ENCODE peak calls at places on chromosomes 3 and 15, in nine cellular contexts. E, Q, L, X, P, J, W, A and H are unnamed samples.
A peak's percentile ranks its signal among the peaks of the same experiment; 100 is the strongest.

GRCh38 chr3:150763841-150764483 is 993 bp upstream of the SIAH2 start:
- DNase-seq in E (peak; percentile 86), Q (peak; percentile 85), L (peak; percentile 60), X (peak; percentile 75), P (peak; percentile 69), J (peak; percentile 80), W (no peak), A (peak; percentile 61), H (peak; percentile 77)

GRCh38 chr3:171049831-171050444 is 23.4 kb upstream of the SLC2A2 start:
- DNase-seq in E (peak; percentile 67), Q (peak; percentile 90), L (peak; percentile 16), X (peak; percentile 81), P (peak; percentile 23), J (no peak), W (peak; percentile 49), A (peak; percentile 90), H (peak; percentile 31)

GRCh38 chr15:65856821-65857455 is 12.4 kb upstream of the RAB11A start:
- DNase-seq in E (peak; percentile 82), Q (peak; percentile 86), L (peak; percentile 61), X (peak; percentile 74), P (peak; percentile 47), J (peak; percentile 68), W (peak; percentile 77), A (peak; percentile 89), H (peak; percentile 86)

GRCh38 chr15:25501828-25502446 is 63.1 kb upstream of the UBE3A start:
- DNase-seq in E (no peak), Q (peak; percentile 68), L (peak; percentile 12), X (peak; percentile 83), P (no peak), J (no peak), W (no peak), A (peak; percentile 82), H (no peak)

GRCh38 chr3:33426630-33427341 is 13.4 kb downstream of the UBP1 start:
- DNase-seq in E (no peak), Q (peak; percentile 52), L (no peak), X (no peak), P (no peak), J (no peak), W (no peak), A (no peak), H (peak; percentile 80)

GRCh38 chr3:59535791-59536221 is 486.0 kb upstream of the CFAP20DC start:
- DNase-seq in E (no peak), Q (no peak), L (no peak), X (no peak), P (no peak), J (no peak), W (no peak), A (no peak), H (no peak)

GRCh38 chr3:54527953-54528352 is 399.9 kb downstream of the LRTM1 start:
- DNase-seq in E (no peak), Q (no peak), L (no peak), X (no peak), P (no peak), J (peak; percentile 62), W (no peak), A (no peak), H (no peak)

GRCh38 chr3:81726132-81726531 is 35.3 kb downstream of the GBE1 start:
- DNase-seq in E (no peak), Q (no peak), L (no peak), X (no peak), P (no peak), J (no peak), W (no peak), A (no peak), H (no peak)

GRCh38 chr3:70982700-70983140 is 600.8 kb downstream of the FOXP1 start:
- DNase-seq in E (no peak), Q (peak; percentile 49), L (peak; percentile 54), X (peak; percentile 45), P (no peak), J (peak; percentile 62), W (no peak), A (peak; percentile 54), H (peak; percentile 34)

GRCh38 chr15:52464478-52464877 is 64.2 kb downstream of the MYO5A start:
- DNase-seq in E (no peak), Q (no peak), L (no peak), X (no peak), P (no peak), J (no peak), W (no peak), A (no peak), H (no peak)

GRCh38 chr15:81419304-81419943 is 45.4 kb upstream of the TMC3 start:
- DNase-seq in E (no peak), Q (peak; percentile 67), L (no peak), X (peak; percentile 74), P (no peak), J (no peak), W (no peak), A (peak; percentile 83), H (no peak)

GRCh38 chr3:196835081-196835480 is 32.6 kb upstream of the SENP5 start:
- DNase-seq in E (no peak), Q (no peak), L (no peak), X (no peak), P (no peak), J (no peak), W (no peak), A (no peak), H (no peak)

GRCh38 chr3:102053375-102053989 is 204.2 kb downstream of the NFKBIZ start:
- DNase-seq in E (no peak), Q (no peak), L (no peak), X (peak; percentile 16), P (no peak), J (no peak), W (no peak), A (no peak), H (no peak)

GRCh38 chr3:4718179-4718736 is 225.1 kb downstream of the ITPR1 start:
- DNase-seq in E (no peak), Q (no peak), L (no peak), X (no peak), P (no peak), J (no peak), W (no peak), A (no peak), H (no peak)

GRCh38 chr15:32670624-32671022 is 29.1 kb downstream of the SCG5 start:
- DNase-seq in E (no peak), Q (no peak), L (no peak), X (no peak), P (no peak), J (no peak), W (no peak), A (no peak), H (no peak)

GRCh38 chr3:24359102-24359501 is 135.5 kb downstream of the THRB start:
- DNase-seq in E (no peak), Q (no peak), L (no peak), X (no peak), P (no peak), J (no peak), W (no peak), A (no peak), H (no peak)

GRCh38 chr15:41048397-41048796 is 67.7 kb downstream of the INO80 start:
- DNase-seq in E (no peak), Q (no peak), L (no peak), X (no peak), P (no peak), J (no peak), W (no peak), A (no peak), H (no peak)

GRCh38 chr15:41055706-41056105 is 60.4 kb downstream of the INO80 start:
- DNase-seq in E (no peak), Q (no peak), L (no peak), X (no peak), P (no peak), J (no peak), W (no peak), A (no peak), H (no peak)

GRCh38 chr15:41047474-41047873 is 68.6 kb downstream of the INO80 start:
- DNase-seq in E (no peak), Q (no peak), L (no peak), X (no peak), P (no peak), J (no peak), W (no peak), A (no peak), H (no peak)

GRCh38 chr15:41056810-41057209 is 59.3 kb downstream of the INO80 start:
- DNase-seq in E (no peak), Q (no peak), L (no peak), X (no peak), P (no peak), J (no peak), W (no peak), A (no peak), H (no peak)

DNA sequence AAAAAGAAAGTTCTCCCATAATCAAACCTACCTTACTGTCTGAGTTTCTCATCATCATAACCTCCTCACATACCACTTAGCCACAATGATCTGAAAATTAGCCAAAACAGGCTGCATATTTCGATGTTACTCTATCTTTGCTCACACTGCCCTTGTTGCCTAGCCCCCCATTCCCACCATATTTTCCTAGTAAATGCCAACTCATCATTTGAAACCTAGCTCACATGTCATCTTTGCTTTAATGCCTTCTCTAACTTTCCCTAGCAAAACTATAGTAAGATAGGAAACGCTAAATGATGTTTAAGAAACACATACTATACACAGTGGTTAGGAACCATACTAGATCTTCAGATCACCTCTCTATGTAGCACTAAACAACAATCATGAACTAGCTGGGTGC is 64.9 kb downstream of the INO80 start:
- DNase-seq in E (no peak), Q (no peak), L (no peak), X (no peak), P (no peak), J (no peak), W (no peak), A (no peak), H (no peak)
- H3K36me3 ChIP-seq in E (peaks cover 100% of the 10 kb centered on the region), Q (peaks cover 90% of the 10 kb centered on the region), L (peaks cover 100% of the 10 kb centered on the region), X (peaks cover 10% of the 10 kb centered on the region), P (peaks cover 100% of the 10 kb centered on the region), J (peaks cover 100% of the 10 kb centered on the region), W (peaks cover 96% of the 10 kb centered on the region), A (peaks cover 56% of the 10 kb centered on the region), H (peaks cover 11% of the 10 kb centered on the region)

GRCh38 chr3:121719423-121719822 is 30.1 kb downstream of the GOLGB1 start:
- DNase-seq in E (no peak), Q (no peak), L (no peak), X (no peak), P (no peak), J (no peak), W (no peak), A (no peak), H (no peak)
- H3K36me3 ChIP-seq in E (peaks cover 99% of the 10 kb centered on the region), Q (peaks cover 94% of the 10 kb centered on the region), L (peaks cover 99% of the 10 kb centered on the region), X (peaks cover 2% of the 10 kb centered on the region), P (peaks cover 100% of the 10 kb centered on the region), J (peaks cover 100% of the 10 kb centered on the region), W (peaks cover 97% of the 10 kb centered on the region), A (peaks cover 46% of the 10 kb centered on the region), H (peaks cover 26% of the 10 kb centered on the region)

DNA sequence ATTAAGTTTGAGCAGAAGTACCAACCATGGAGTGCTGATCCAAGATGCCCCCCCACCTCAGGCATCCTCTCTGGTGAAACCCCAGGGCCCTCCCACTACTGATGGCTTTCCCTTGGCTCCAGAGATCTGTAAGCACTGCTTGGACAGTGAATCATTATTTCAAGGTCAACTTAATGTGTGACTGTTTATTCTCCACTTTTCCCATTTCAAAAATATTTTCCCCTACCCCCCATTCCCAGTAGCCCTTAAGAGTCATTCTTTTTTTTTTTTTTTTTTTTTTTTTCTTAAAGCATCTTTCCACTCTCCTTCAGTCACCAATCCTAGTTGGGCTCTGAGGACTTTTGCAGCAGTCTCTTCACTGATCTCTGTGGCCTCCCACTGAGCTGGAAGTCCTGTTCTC is 82.6 kb downstream of the PCCB start:
- DNase-seq in E (no peak), Q (no peak), L (no peak), X (no peak), P (no peak), J (no peak), W (no peak), A (no peak), H (no peak)
- H3K36me3 ChIP-seq in E (peaks cover 49% of the 10 kb centered on the region), Q (peaks cover 32% of the 10 kb centered on the region), L (peaks cover 67% of the 10 kb centered on the region), X (peaks cover 3% of the 10 kb centered on the region), P (peaks cover 79% of the 10 kb centered on the region), J (peaks cover 69% of the 10 kb centered on the region), W (peaks cover 15% of the 10 kb centered on the region), A (no peaks in the 10 kb centered on the region), H (no peaks in the 10 kb centered on the region)

GRCh38 chr3:49295489-49296058 is 18.5 kb upstream of the C3orf62 start:
- DNase-seq in E (no peak), Q (peak; percentile 55), L (peak; percentile 14), X (peak; percentile 6), P (no peak), J (no peak), W (no peak), A (peak; percentile 60), H (no peak)
- H3K36me3 ChIP-seq in E (peaks cover 94% of the 10 kb centered on the region), Q (peaks cover 74% of the 10 kb centered on the region), L (peaks cover 100% of the 10 kb centered on the region), X (peaks cover 23% of the 10 kb centered on the region), P (peaks cover 81% of the 10 kb centered on the region), J (peaks cover 86% of the 10 kb centered on the region), W (peaks cover 92% of the 10 kb centered on the region), A (peaks cover 39% of the 10 kb centered on the region), H (peaks cover 35% of the 10 kb centered on the region)